ENCODE peak calls at places on chromosomes 2 and 18, in five cellular contexts. I is GM12878, H is lower leg skin, X is omental fat pad, G is left colon. C is an unnamed sample.

GRCh38 chr2:84904717-84905174 is 710 bp upstream of the TMSB10 start:
- DNase-seq in I (no peak), G (peak), X (no peak), H (peak), C (peak)

GRCh38 chr18:31943895-31944816 is 1.2 kb upstream of the TRAPPC8 start:
- DNase-seq in X (no peak), G (no peak), I (no peak), H (no peak), C (no peak)

GRCh38 chr2:239832101-239832994 is 192.8 kb downstream of the NDUFA10 start:
- DNase-seq in X (no peak), G (no peak), H (peak), I (no peak), C (peak)

GRCh38 chr2:217356795-217357194 is 496.9 kb upstream of the TNP1 start:
- DNase-seq in I (no peak), H (no peak), G (no peak), X (no peak), C (peak)

GRCh38 chr18:2602844-2603243 is 31.5 kb downstream of the NDC80 start:
- DNase-seq in X (no peak), I (no peak), G (no peak), H (no peak), C (no peak)

GRCh38 chr2:205527801-205528200 is 154.5 kb upstream of the NRP2 start:
- DNase-seq in H (no peak), X (no peak), I (no peak), G (no peak), C (no peak)

GRCh38 chr2:160596431-160596830 is 102.8 kb upstream of the RBMS1 start:
- DNase-seq in I (no peak), X (no peak), H (no peak), G (no peak), C (no peak)

GRCh38 chr2:236862961-236863728 is 222.5 kb upstream of the COPS8 start:
- DNase-seq in H (peak), X (no peak), G (no peak), I (peak), C (peak)

GRCh38 chr2:64992218-64992617 is 3.0 kb downstream of the SLC1A4 start:
- DNase-seq in X (no peak), G (no peak), H (no peak), I (no peak), C (no peak)

GRCh38 chr18:78238404-78239089 is 741.1 kb upstream of the SALL3 start:
- DNase-seq in I (no peak), X (no peak), G (no peak), H (no peak), C (no peak)

GRCh38 chr2:207660994-207661393 is 35.8 kb upstream of the METTL21A start:
- DNase-seq in G (no peak), X (no peak), H (no peak), I (no peak), C (no peak)

C was measured in right atrium auricular region.